ENCODE peak calls at places on chromosomes 12 and 14, in four cellular contexts. C is PC-3, V is HCT116, G is SK-N-SH. W is an unnamed sample.
A peak's percentile ranks its signal among the peaks of the same experiment; 100 is the strongest.

GRCh38 chr14:103511022-103511693 is 11.5 kb downstream of the CKB start:
- DNase-seq in C (no peak), V (no peak), G (no peak), W (no peak)

GRCh38 chr12:95197636-95198035 is 19.6 kb downstream of the FGD6 start:
- DNase-seq in C (no peak), V (no peak), G (no peak), W (no peak)

GRCh38 chr12:33825442-33825841 is 196.9 kb upstream of the ALG10 start:
- DNase-seq in C (peak; percentile 77), V (no peak), G (no peak), W (no peak)

GRCh38 chr12:104702565-104703139 is 245.9 kb downstream of the CHST11 start:
- DNase-seq in C (no peak), V (no peak), G (no peak), W (no peak)

GRCh38 chr14:39218171-39218769 is 15.4 kb upstream of the MIA2 start:
- DNase-seq in C (peak; percentile 98), V (peak; percentile 89), G (no peak), W (no peak)

GRCh38 chr14:72916174-72916573 is 10.1 kb upstream of the DCAF4 start:
- DNase-seq in C (peak; percentile 85), V (no peak), G (no peak), W (no peak)

GRCh38 chr14:81187832-81188522 is 32.8 kb downstream of the GTF2A1 start:
- DNase-seq in C (no peak), V (no peak), G (no peak), W (no peak)

GRCh38 chr12:124764870-124765570 is 98.6 kb downstream of the SCARB1 start:
- DNase-seq in C (no peak), V (no peak), G (no peak), W (no peak)

GRCh38 chr12:103930787-103931536 is 752 bp downstream of the HSP90B1 start:
- DNase-seq in C (peak; percentile 19), V (no peak), G (no peak), W (peak; percentile 60)

GRCh38 chr12:92968201-92968813 is 39.2 kb upstream of the EEA1 start:
- DNase-seq in C (peak; percentile 64), V (no peak), G (no peak), W (no peak)

GRCh38 chr14:102722646-102723045 is 54.6 kb upstream of the TRAF3 start:
- DNase-seq in C (no peak), V (no peak), G (no peak), W (no peak)

GRCh38 chr12:26760657-26761293 is 72.2 kb downstream of the ITPR2 start:
- DNase-seq in C (no peak), V (no peak), G (no peak), W (no peak)

GRCh38 chr12:123761841-123762714 is at the start of gene DNAH10:
- DNase-seq in C (no peak), V (no peak), G (no peak), W (peak; percentile 92)

GRCh38 chr12:71877335-71878121 is 38.0 kb downstream of the TBC1D15 start:
- DNase-seq in C (no peak), V (no peak), G (no peak), W (no peak)

GRCh38 chr12:89069431-89069830 is 282.9 kb downstream of the DUSP6 start:
- DNase-seq in C (no peak), V (no peak), G (no peak), W (no peak)

GRCh38 chr12:26177303-26177702 is 18.1 kb upstream of the SSPN start:
- DNase-seq in C (peak; percentile 45), V (no peak), G (no peak), W (no peak)

GRCh38 chr12:13044002-13044858 is at the start of gene FAM234B:
- DNase-seq in C (peak; percentile 60), V (peak; percentile 19), G (peak; percentile 94), W (peak; percentile 91)

GRCh38 chr12:100955139-100955538 is 160.6 kb downstream of the ANO4 start:
- DNase-seq in C (peak; percentile 40), V (no peak), G (no peak), W (no peak)

GRCh38 chr12:53600490-53601295 is 25.5 kb downstream of the ATF7 start:
- DNase-seq in C (no peak), V (no peak), G (no peak), W (no peak)

GRCh38 chr12:68482660-68483059 is 128.0 kb upstream of the RAP1B start:
- DNase-seq in C (no peak), V (no peak), G (no peak), W (no peak)

GRCh38 chr12:127083028-127083949 is 1183.7 kb upstream of the TMEM132C start:
- DNase-seq in C (peak; percentile 91), V (peak; percentile 54), G (peak; percentile 28), W (peak; percentile 9)

GRCh38 chr12:19130224-19131019 is 889 bp downstream of the PLEKHA5 start:
- DNase-seq in C (peak; percentile 27), V (no peak), G (peak; percentile 69), W (peak; percentile 62)

GRCh38 chr14:102994689-102995088 is 62.7 kb downstream of the CDC42BPB start:
- DNase-seq in C (no peak), V (no peak), G (no peak), W (no peak)

GRCh38 chr12:74292351-74293194 is 245.1 kb upstream of the ATXN7L3B start:
- DNase-seq in C (no peak), V (no peak), G (no peak), W (no peak)

GRCh38 chr12:4909397-4909733 is 340 bp upstream of the KCNA1 start:
- DNase-seq in C (no peak), V (no peak), G (peak; percentile 21), W (peak; percentile 58)

GRCh38 chr12:96985515-96986362 is 78.7 kb downstream of the NEDD1 start:
- DNase-seq in C (peak; percentile 62), V (peak; percentile 6), G (no peak), W (peak; percentile 66)

GRCh38 chr14:60250318-60251035 is 1.5 kb downstream of the PPM1A start:
- DNase-seq in C (peak; percentile 71), V (peak; percentile 6), G (peak; percentile 36), W (peak; percentile 39)

GRCh38 chr12:5309654-5310053 is 122.3 kb upstream of the NTF3 start:
- DNase-seq in C (no peak), V (no peak), G (peak; percentile 17), W (no peak)

GRCh38 chr12:131222271-131223139 is 268.8 kb downstream of the ADGRD1 start:
- DNase-seq in C (no peak), V (no peak), G (no peak), W (peak; percentile 78)

GRCh38 chr14:71248204-71248603 is 340.9 kb downstream of the PCNX1 start:
- DNase-seq in C (peak; percentile 71), V (no peak), G (no peak), W (no peak)

GRCh38 chr12:131432532-131433260 is 278.2 kb upstream of the SFSWAP start:
- DNase-seq in C (no peak), V (no peak), G (no peak), W (peak; percentile 47)

GRCh38 chr12:64782181-64782580 is 23.0 kb upstream of the GNS start:
- DNase-seq in C (no peak), V (no peak), G (peak; percentile 33), W (no peak)

GRCh38 chr12:104276192-104277131 is 27.1 kb upstream of the EID3 start:
- DNase-seq in C (peak; percentile 95), V (no peak), G (no peak), W (no peak)

GRCh38 chr14:49754570-49755097 is 13.3 kb upstream of the KLHDC2 start:
- DNase-seq in C (peak; percentile 59), V (no peak), G (no peak), W (no peak)

GRCh38 chr12:22919883-22920282 is 294.9 kb downstream of the ETNK1 start:
- DNase-seq in C (no peak), V (no peak), G (no peak), W (no peak)

GRCh38 chr14:24084439-24084838 is 9.7 kb upstream of the PCK2 start:
- DNase-seq in C (no peak), V (no peak), G (no peak), W (no peak)

GRCh38 chr12:91866566-91866965 is 279.1 kb downstream of the BTG1 start:
- DNase-seq in C (no peak), V (no peak), G (no peak), W (no peak)

GRCh38 chr14:22469541-22470303 is 119.3 kb downstream of the DAD1 start:
- DNase-seq in C (no peak), V (no peak), G (no peak), W (no peak)

GRCh38 chr14:32201196-32201815 is 539 bp upstream of the RNU6-7 start:
- DNase-seq in C (peak; percentile 95), V (no peak), G (peak; percentile 84), W (peak; percentile 98)

DNA sequence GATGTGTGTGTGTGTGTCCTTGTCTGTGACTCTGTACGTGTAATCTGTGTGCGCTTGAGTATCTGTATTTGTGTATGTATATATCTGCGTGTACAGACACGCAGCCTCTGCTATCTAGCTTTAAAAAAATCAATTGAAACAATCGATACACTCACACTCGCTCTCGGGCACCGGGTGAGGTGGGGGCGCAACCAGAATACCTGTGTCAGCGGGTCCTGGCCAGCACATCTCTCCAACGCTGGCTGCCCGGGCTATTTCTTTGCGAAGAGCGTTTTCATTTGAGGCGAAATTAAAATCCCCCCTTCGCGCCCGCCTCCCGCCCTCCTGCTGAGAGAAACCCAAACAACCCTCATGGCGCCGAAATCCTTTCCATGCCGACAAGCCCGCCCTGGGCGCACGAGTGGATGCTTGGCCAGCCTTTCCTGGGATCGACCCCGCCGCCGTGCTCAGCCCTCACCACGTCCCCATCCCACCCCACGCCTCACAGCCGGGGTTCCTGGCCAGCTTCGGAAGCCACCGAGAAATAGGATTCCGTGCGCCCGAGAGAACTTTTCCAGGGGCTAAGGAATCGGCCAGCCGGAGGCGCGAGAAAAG is 1.2 kb downstream of the ZDHHC22 start:
- DNase-seq in C (no peak), V (no peak), G (no peak), W (peak; percentile 55)
- H3K4me3 ChIP-seq in C (peak overlapping the region; percentile 74), V (peak overlapping the region; percentile 62), G (peak overlapping the region; percentile 62), W (peak overlapping the region; percentile 76)

GRCh38 chr14:76331328-76332011 is 44.5 kb upstream of the ESRRB start:
- DNase-seq in C (no peak), V (no peak), G (no peak), W (no peak)
- TF ChIP-seq EZH2phosphoT487 in C (no peak), V (no peak), G (no peak), W (no peak)

DNA sequence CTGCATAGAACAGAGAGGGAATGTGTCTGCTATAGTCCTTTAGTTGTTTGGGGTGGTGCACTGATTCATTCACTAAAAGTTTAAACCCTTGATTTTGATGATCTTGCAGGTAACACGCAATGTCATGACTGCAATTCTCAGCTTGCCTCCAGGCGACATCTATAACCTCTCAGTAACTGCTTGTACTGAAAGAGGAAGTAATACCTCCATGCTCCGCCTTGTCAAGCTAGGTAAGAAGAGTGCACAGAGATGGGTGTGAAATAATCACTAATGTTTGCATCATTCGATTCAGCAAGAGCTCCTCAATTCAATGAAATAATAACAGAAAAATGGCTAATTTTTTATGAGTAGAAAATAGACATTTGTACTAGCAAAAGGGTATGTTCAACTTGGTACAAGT is 203.7 kb downstream of the PTPRO start:
- DNase-seq in C (no peak), V (peak; percentile 16), G (no peak), W (no peak)
- TF ChIP-seq CTCF in C (no peak), V (no peak), G (no peak), W (no peak)

GRCh38 chr12:102917026-102917787 is at the start of gene PAH:
- DNase-seq in C (no peak), V (no peak), G (peak; percentile 14), W (peak; percentile 50)
- H3K4me3 ChIP-seq in C (peak within 1 kb of the TSS; percentile 11), V (peak within 1 kb of the TSS; percentile 50), G (no peak within 1 kb of the TSS), W (peak within 1 kb of the TSS; percentile 40)